ENCODE peak calls at places on chromosomes 16 and 17, in five cellular contexts. U is HCT116, H is SK-N-SH, E is GM23248, K is MM.1S. A is an unnamed sample.

GRCh38 chr17:28071891-28072606 is 29.6 kb downstream of the NLK start:
- DNase-seq in K (no peak), E (no peak), U (no peak), H (no peak), A (no peak)

GRCh38 chr16:18852647-18853046 is 51.3 kb upstream of the ARL6IP1 start:
- DNase-seq in K (no peak), H (no peak), E (no peak), U (no peak), A (no peak)

GRCh38 chr17:40366861-40367518 is 2.5 kb upstream of the GJD3 start:
- DNase-seq in U (no peak), H (no peak), E (no peak), K (no peak), A (no peak)

GRCh38 chr17:79504181-79504605 is 106.7 kb downstream of the RBFOX3 start:
- DNase-seq in K (no peak), E (no peak), H (no peak), U (no peak), A (no peak)

GRCh38 chr16:86566601-86566965 is at the start of gene FOXC2:
- DNase-seq in E (peak), H (peak), K (no peak), U (no peak), A (peak)

GRCh38 chr16:86571197-86571915 is 4.7 kb downstream of the FOXC2 start:
- DNase-seq in K (no peak), H (no peak), U (no peak), E (no peak), A (no peak)

GRCh38 chr17:77963441-77963840 is 4.9 kb downstream of the TNRC6C start:
- DNase-seq in U (no peak), E (peak), H (peak), K (no peak), A (peak)

GRCh38 chr16:27769561-27770222 is 219.7 kb downstream of the KATNIP start:
- DNase-seq in K (no peak), H (no peak), E (peak), U (peak), A (no peak)

GRCh38 chr16:50961944-50962343 is 189.1 kb downstream of the SALL1 start:
- DNase-seq in K (no peak), U (no peak), H (no peak), E (no peak), A (no peak)

GRCh38 chr17:65175952-65176351 is 38.8 kb downstream of the RGS9 start:
- DNase-seq in H (no peak), U (no peak), E (no peak), K (no peak), A (no peak)

GRCh38 chr17:42121066-42121769 is at the start of gene KAT2A:
- DNase-seq in H (peak), U (peak), K (peak), E (peak), A (peak)
- H3K27ac ChIP-seq in H (no peak), U (peak), K (no peak), E (no peak), A (peak)

DNA sequence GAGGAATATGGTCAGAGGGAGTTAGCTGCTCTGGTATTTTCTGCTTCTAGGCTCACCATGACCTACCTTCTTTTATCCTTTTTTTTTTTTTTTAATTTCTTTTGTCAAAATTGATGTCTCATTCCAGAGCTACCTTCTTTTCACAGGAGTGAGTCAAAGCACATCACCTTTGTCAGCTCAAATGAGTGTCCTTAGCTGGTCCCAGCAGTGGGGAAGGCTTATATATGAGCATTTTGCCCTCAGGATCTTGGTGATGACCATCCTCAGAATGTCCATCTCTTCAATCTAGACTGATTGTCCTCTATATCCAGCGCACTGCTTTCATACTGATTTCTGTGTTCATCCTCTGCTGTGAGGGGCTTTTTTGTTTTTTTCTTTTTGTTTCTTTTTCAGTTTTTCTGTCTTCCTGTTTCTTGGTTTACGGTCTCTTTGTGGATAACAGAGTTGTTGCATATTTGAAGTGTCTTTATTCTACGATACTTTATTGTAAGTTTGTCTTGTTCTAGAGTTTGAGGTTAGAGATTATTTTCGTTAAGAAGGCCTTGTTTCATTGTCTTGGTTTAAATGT is 24.9 kb downstream of the CBFB start:
- DNase-seq in H (no peak), E (no peak), K (no peak), U (no peak), A (no peak)
- TF ChIP-seq EZH2phosphoT487 in H (no peak), E (no peak), K (no peak), U (no peak), A (no peak)

GRCh38 chr16:56911771-56912541 is 20.0 kb upstream of the HERPUD1 start:
- DNase-seq in H (no peak), K (peak), E (peak), U (no peak), A (no peak)

GRCh38 chr16:56916571-56917403 is 15.2 kb upstream of the HERPUD1 start:
- DNase-seq in K (peak), E (no peak), U (no peak), H (no peak), A (no peak)

GRCh38 chr16:56912746-56913703 is 18.9 kb upstream of the HERPUD1 start:
- DNase-seq in H (no peak), U (no peak), K (no peak), E (peak), A (no peak)

GRCh38 chr16:56915311-56916105 is 16.4 kb upstream of the HERPUD1 start:
- DNase-seq in K (no peak), E (no peak), U (no peak), H (no peak), A (no peak)

GRCh38 chr16:56914896-56915295 is 17.0 kb upstream of the HERPUD1 start:
- DNase-seq in U (no peak), H (no peak), E (no peak), K (no peak), A (no peak)
- H3K27ac ChIP-seq in U (no peak), H (no peak), E (no peak), K (peak), A (no peak)

DNA sequence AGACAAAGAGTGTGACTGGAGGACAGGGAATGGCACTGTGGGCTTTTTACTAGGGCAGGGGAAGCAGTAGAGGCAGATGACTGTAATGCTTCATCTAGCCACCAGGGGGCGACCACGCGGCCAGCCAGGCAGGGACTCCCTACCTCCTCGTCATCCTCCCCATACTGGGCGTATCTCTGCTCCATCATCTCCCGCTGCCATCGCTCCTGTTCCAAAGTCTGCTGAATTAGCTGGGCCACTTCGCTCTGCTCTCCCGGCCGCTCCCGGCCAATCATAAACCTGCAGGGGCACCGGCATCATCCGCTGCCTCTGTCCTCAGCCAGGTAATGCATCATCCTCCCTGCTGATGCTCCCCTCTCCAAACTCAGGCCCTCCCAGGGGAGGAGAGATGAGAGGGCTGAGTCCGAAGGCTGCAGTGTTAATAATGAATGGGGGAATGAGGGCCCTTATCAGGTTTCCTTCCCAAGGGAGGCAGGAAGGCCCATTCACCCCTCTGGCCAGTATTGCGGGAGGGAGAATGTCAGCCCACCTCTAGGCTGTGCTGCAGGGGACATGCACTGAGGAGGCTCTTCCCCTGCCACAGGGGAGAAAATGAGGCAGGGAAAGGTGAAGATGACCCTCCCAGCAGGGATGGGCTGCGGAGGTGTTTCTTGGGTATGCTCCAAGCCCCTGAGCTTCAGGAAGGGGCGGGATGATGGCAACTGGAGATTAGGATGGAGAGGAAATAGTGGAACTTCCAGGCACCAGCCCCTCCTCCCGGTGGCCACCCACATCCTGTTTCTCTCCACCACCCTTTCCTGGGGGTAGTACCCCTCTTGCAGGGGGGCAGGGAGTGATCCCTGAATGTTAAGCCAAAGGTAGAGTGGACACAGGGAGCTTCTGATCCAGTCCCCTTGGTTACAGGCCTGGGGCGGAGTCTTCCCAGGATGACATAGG is 10.3 kb upstream of the SAMD14 start:
- DNase-seq in U (peak), K (peak), H (peak), E (peak), A (peak)
- TF ChIP-seq EZH2phosphoT487 in U (no peak), K (no peak), H (no peak), E (no peak), A (no peak)

DNA sequence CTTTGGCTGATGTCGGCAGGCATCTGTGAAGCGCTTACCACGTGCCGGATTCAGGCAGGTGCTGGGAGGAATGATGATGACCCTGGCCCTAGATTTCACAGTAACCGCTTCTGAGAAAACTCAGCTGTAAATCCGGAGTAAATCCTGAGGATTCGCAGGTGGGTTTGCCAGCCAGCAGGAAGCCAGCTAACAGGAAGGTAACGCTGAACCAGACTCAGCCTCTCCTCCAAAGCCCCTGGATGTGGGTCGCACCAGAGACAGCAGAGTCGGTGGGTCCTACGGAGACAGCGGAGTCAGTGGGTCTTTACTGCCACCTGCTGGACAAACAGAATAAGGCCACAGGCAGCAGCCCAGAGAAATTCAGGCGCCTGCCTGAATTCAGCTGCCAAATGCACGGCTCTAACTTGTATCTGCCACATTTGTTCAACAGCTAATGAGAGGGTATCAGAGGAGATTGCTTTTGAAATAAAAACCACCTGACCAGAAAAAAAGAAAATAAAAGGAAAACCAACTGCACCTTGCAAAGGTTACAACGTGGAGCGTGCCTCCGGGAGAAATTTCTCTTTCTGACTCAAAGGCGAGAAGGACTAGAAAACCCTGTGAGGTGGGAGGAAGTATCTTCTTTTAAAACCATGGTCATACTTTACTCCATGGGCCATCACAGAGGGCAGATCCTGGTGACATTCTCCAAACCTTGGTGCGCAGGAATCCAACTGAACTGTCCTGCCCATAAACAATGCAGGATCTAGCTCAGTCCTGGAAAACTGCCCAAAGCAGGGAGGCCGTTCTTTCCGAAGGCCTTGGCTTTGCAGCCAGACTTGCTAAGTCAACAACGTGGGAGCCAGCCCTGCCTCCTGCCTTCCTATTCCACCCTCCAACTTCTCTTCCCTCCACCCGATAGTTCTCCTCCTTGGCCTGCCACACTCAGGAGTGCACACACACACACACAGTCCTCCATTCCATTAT is 16.3 kb downstream of the COPRS start:
- DNase-seq in K (peak), U (peak), H (peak), E (peak), A (peak)
- H3K27ac ChIP-seq in K (no peak), U (no peak), H (peak), E (peak), A (peak)

DNA sequence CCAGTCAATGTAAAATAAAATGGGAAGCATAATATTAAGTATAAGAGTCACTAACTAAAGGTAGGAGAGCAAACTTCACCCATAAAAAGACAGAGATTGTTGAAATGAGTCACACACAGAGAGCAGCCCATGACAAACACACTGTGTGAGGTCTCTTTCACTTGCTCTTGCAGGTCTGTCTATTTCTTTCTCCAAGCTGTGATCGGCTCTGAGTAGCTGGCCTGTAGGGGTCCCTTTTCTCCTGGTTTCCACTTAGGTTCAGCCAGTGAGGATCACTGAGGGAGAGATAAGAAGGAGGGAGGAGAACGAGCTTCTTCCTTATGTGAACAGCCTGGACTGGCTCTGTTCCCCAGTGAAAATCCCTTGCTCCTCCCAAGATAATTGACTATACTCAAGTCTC is 133.7 kb upstream of the HS3ST3A1 start:
- DNase-seq in U (no peak), K (no peak), E (peak), H (peak), A (no peak)
- TF ChIP-seq EZH2phosphoT487 in U (no peak), K (no peak), E (no peak), H (no peak), A (no peak)

GRCh38 chr16:15573274-15573895 is 69.6 kb downstream of the MARF1 start:
- DNase-seq in H (no peak), U (no peak), E (no peak), K (no peak), A (no peak)
- H3K27ac ChIP-seq in H (no peak), U (no peak), E (peak), K (no peak), A (no peak)

DNA sequence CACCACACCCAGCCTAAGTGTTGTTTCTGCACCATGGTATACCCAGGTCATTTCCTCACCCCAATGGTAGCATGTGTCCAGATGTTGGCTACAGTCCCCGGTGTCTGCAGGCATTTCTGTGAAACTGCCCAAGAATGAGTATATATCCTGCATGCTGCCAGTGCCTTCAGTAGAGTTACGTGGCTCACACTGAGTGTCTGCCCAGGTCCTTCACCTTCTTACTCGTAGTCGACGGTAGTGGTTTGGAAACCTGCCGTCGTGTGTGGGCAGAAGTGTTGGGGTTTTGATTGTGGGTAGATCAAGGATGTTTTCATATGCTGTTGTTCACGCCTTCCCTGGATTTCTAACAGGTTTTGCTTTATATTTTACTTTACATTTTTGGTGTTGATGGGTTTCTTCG is 16.8 kb downstream of the TCF25 start:
- DNase-seq in H (no peak), U (no peak), K (no peak), E (no peak), A (no peak)
- TF ChIP-seq EZH2phosphoT487 in H (no peak), U (no peak), K (no peak), E (no peak), A (no peak)

GRCh38 chr17:9205520-9206159 is 184.3 kb downstream of the NTN1 start:
- DNase-seq in H (no peak), K (no peak), U (no peak), E (no peak), A (no peak)
- H3K27ac ChIP-seq in H (no peak), K (no peak), U (no peak), E (no peak), A (no peak)

GRCh38 chr17:44110823-44111633 is 12.4 kb downstream of the HDAC5 start:
- DNase-seq in E (peak), K (peak), H (peak), U (no peak), A (peak)
- TF ChIP-seq EZH2phosphoT487 in E (no peak), K (no peak), H (no peak), U (no peak), A (no peak)

A was measured in hepatocyte.